ENCODE peak calls at places on chromosomes 12 and 14, in seven cellular contexts. V is OCI-LY7; S is uterus; B is neuronal stem cell; Y is heart left ventricle; X is RWPE2; J is CD8-positive, alpha-beta T cell. F is an unnamed sample. For H3K4me1 and H3K36me3, the result is how much of the 10 kb centered on the place peaks cover.

GRCh38 chr12:30447061-30447750 is 248.5 kb downstream of the IPO8 start:
- DNase-seq in S (no peak), V (no peak), J (no peak), X (no peak), Y (no peak), B (no peak), F (no peak)

GRCh38 chr14:60510976-60511599 is 2.1 kb downstream of the SIX6 start:
- DNase-seq in V (no peak), J (no peak), X (no peak), Y (no peak), S (no peak), B (peak), F (no peak)

GRCh38 chr12:87704374-87704773 is 324.8 kb downstream of the C12orf50 start:
- DNase-seq in X (peak), V (no peak), Y (no peak), S (no peak), J (no peak), B (no peak), F (no peak)

GRCh38 chr14:54944737-54945391 is 42.2 kb upstream of the GCH1 start:
- DNase-seq in V (no peak), B (no peak), X (no peak), S (no peak), Y (no peak), J (no peak), F (no peak)

GRCh38 chr14:64260418-64260817 is 33.8 kb downstream of the ESR2 start:
- DNase-seq in S (no peak), Y (no peak), V (no peak), B (no peak), J (no peak), X (no peak), F (no peak)

GRCh38 chr12:42893196-42893595 is 303.6 kb upstream of the PRICKLE1 start:
- DNase-seq in X (no peak), J (no peak), Y (no peak), V (no peak), S (no peak), B (no peak), F (no peak)

GRCh38 chr12:2548095-2548494 is 246.7 kb upstream of the FKBP4 start:
- DNase-seq in S (no peak), V (no peak), B (no peak), Y (no peak), X (no peak), J (no peak), F (no peak)

GRCh38 chr12:108752387-108752786 is 21.1 kb upstream of the CORO1C start:
- DNase-seq in Y (peak), S (peak), X (no peak), V (no peak), B (no peak), J (no peak), F (no peak)

DNA sequence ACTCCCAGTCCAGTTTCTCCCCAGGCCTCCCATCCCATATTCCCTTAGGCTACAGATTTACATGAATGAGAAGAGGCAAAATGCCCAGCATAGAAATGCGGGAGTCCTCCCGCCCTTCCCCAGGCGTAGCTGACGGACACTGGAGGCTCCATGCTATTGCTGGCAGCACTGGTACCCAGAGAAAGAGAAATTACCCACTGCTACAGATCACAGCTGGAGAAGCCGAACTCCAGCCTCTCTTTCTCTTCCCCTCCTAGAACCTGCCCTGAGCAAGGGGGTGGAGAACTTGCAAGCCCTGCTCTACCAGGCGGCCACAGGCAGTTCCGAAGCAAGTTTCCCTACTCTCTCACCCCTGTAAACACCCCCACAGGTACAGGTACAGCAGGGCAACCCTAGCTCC is 3.6 kb downstream of the LTBR start:
- DNase-seq in Y (no peak), J (no peak), S (no peak), B (no peak), X (no peak), V (no peak), F (no peak)
- H3K4me1 ChIP-seq in Y (under half), J (under half), S (under half), B (under half), X (under half), V (under half), F (under half)

GRCh38 chr12:92557422-92557724 is 145.4 kb upstream of the PLEKHG7 start:
- DNase-seq in S (no peak), B (no peak), Y (no peak), X (no peak), V (no peak), J (no peak), F (no peak)
- H3K4me3 ChIP-seq in S (no peak), B (no peak), Y (no peak), X (no peak), V (no peak), J (no peak), F (no peak)

GRCh38 chr12:132102297-132102696 is 41.8 kb downstream of the DDX51 start:
- DNase-seq in Y (no peak), S (no peak), J (no peak), B (no peak), X (no peak), V (no peak), F (no peak)

GRCh38 chr12:132095520-132096409 is 48.4 kb downstream of the DDX51 start:
- DNase-seq in V (no peak), X (no peak), S (no peak), B (no peak), J (no peak), Y (no peak), F (no peak)

GRCh38 chr12:132103542-132104308 is 40.4 kb downstream of the DDX51 start:
- DNase-seq in Y (no peak), J (no peak), X (no peak), V (no peak), S (no peak), B (no peak), F (no peak)

GRCh38 chr12:132099739-132100138 is 44.4 kb downstream of the DDX51 start:
- DNase-seq in S (no peak), J (no peak), B (no peak), V (no peak), Y (no peak), X (no peak), F (no peak)

DNA sequence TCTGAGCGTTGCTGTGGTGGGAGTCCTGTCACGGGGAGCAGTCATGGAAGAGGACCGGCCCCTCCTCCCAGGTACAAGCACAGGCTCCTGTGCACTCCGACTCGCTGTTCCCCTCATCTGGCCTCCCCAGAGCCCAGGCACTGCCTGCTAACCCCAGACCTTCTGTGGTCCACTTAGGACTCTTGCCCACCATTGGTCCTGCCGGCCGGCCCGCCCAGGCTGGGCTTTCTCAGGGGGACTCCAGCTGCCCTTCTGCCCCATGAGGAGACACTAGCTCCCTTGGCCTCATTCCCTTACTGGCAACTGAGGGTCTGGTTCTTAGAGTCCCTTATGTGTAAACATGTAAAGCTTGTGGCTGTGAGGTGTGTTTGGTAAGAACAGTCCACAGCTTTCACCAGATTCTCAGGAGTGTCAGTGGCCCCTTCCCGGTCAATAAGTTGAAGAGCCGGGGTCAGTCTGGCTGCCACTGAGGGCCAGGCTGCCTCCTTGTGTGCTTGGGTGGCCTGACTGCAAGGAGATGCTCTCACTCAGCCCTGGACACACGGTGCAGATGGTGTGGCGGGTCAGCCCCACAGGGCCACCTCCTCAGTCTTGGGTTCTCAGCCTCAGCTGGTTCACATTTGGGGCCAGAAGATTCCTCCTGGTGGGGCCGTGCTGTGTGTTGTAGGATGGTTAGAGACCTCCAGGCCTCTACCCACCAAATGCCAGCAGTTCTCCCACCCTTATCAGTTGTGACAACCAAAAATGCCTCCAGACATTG is 43.6 kb downstream of the DDX51 start:
- DNase-seq in B (no peak), S (no peak), Y (no peak), V (no peak), J (no peak), X (no peak), F (no peak)
- H3K36me3 ChIP-seq in B (under half), S (under half), Y (under half), V (half or more), J (under half), X (under half), F (under half)

GRCh38 chr14:35289623-35290022 is 2.6 kb upstream of the PSMA6 start:
- DNase-seq in S (no peak), J (no peak), B (no peak), X (no peak), Y (no peak), V (no peak), F (no peak)

GRCh38 chr14:35287481-35288013 is 4.6 kb upstream of the PSMA6 start:
- DNase-seq in X (no peak), V (peak), S (no peak), J (no peak), Y (no peak), B (no peak), F (no peak)

GRCh38 chr14:35286707-35287106 is 5.5 kb upstream of the PSMA6 start:
- DNase-seq in B (no peak), X (no peak), Y (no peak), S (no peak), V (peak), J (no peak), F (no peak)

GRCh38 chr14:35285991-35286564 is 6.1 kb upstream of the PSMA6 start:
- DNase-seq in Y (no peak), X (no peak), B (no peak), V (peak), S (no peak), J (no peak), F (no peak)

GRCh38 chr14:35285168-35285990 is 6.8 kb upstream of the PSMA6 start:
- DNase-seq in J (no peak), V (peak), B (no peak), X (no peak), Y (no peak), S (no peak), F (no peak)
- H3K4me1 ChIP-seq in J (under half), V (half or more), B (under half), X (under half), Y (under half), S (under half), F (under half)

GRCh38 chr12:904010-904414 is 45.5 kb downstream of the RAD52 start:
- DNase-seq in S (no peak), B (no peak), X (no peak), V (peak), J (no peak), Y (no peak), F (no peak)
- H3K4me3 ChIP-seq in S (no peak), B (no peak), X (no peak), V (no peak), J (no peak), Y (no peak), F (no peak)

GRCh38 chr14:91119556-91120311 is 5.9 kb downstream of the DGLUCY start:
- DNase-seq in Y (no peak), B (no peak), X (no peak), S (no peak), V (no peak), J (no peak), F (no peak)
- H3K36me3 ChIP-seq in Y (under half), B (under half), X (under half), S (under half), V (half or more), J (under half), F (under half)

GRCh38 chr12:48126953-48127630 is 7.9 kb downstream of the PFKM start:
- DNase-seq in S (no peak), Y (no peak), J (no peak), B (no peak), V (no peak), X (no peak), F (no peak)
- H3K4me1 ChIP-seq in S (under half), Y (under half), J (under half), B (under half), V (under half), X (under half), F (under half)

DNA sequence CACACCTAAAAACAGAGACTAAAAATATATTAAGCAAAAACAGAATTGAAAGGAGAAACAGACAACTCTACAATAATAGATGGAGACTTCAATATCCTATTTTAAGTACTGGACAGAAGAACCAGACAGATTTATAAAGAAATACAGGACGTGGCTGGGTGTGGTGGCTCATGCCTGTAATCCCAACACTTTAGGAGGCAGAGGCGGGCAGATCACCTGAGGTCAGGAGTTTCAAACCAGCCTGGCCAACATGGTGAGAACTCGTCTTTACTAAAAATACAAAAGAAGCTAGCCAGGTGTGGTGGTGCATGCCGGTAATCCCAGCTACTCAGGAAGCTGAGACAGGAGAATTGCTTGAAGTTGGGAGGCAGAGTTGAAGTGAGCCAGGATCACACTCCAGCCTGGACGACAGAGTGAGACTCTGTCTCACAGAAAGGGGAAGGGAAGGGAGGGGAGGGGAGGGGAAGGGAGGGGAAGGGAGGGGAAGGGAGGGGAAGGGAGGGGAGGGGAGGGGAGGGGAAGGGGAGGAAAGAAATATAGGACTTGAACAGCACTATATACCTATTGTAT is 53.0 kb downstream of the CDK17 start:
- DNase-seq in B (no peak), V (no peak), X (no peak), J (no peak), Y (no peak), S (no peak), F (no peak)
- H3K4me3 ChIP-seq in B (no peak), V (peak), X (no peak), J (no peak), Y (peak), S (no peak), F (no peak)

GRCh38 chr14:103503296-103503695 is 19.3 kb downstream of the CKB start:
- DNase-seq in V (no peak), J (no peak), S (peak), X (no peak), Y (no peak), B (no peak), F (no peak)

GRCh38 chr14:103501041-103501870 is 21.4 kb downstream of the CKB start:
- DNase-seq in S (peak), Y (no peak), J (no peak), X (no peak), V (no peak), B (no peak), F (no peak)

GRCh38 chr14:103500148-103500990 is 22.3 kb downstream of the CKB start:
- DNase-seq in J (peak), B (peak), X (no peak), Y (peak), V (peak), S (peak), F (peak)

GRCh38 chr14:103502877-103503276 is 19.8 kb downstream of the CKB start:
- DNase-seq in X (no peak), B (no peak), V (no peak), J (no peak), S (peak), Y (no peak), F (no peak)

GRCh38 chr14:103501921-103502669 is 20.5 kb downstream of the CKB start:
- DNase-seq in X (no peak), Y (no peak), J (no peak), V (no peak), B (no peak), S (peak), F (no peak)
- H3K36me3 ChIP-seq in X (half or more), Y (half or more), J (under half), V (half or more), B (under half), S (under half), F (under half)

F was measured in effector memory CD4-positive, alpha-beta T cell.